ENCODE peak calls at places on chromosomes 12 and 14, in nine cellular contexts. Y, K, C, J, T, G, L, E and H are unnamed samples.

GRCh38 chr12:132523576-132524331 is 33.8 kb downstream of the FBRSL1 start:
- DNase-seq in C (peak), L (peak), E (peak), J (peak), K (peak), Y (peak), T (peak), G (peak), H (no peak)

GRCh38 chr12:113242018-113242418 is 20.8 kb downstream of the TPCN1 start:
- DNase-seq in E (peak), Y (no peak), T (peak), J (peak), K (no peak), G (peak), C (no peak), L (no peak), H (no peak)

GRCh38 chr14:87443787-87444186 is 549.2 kb downstream of the GALC start:
- DNase-seq in K (no peak), J (no peak), L (no peak), Y (no peak), G (no peak), C (no peak), E (no peak), T (no peak), H (no peak)

GRCh38 chr12:1994429-1995143 is 9.7 kb downstream of the DCP1B start:
- DNase-seq in K (no peak), E (no peak), J (no peak), L (no peak), Y (no peak), T (no peak), G (no peak), C (no peak), H (no peak)

GRCh38 chr12:131749618-131750315 is 38.9 kb downstream of the SFSWAP start:
- DNase-seq in T (no peak), L (no peak), K (no peak), C (no peak), Y (no peak), E (no peak), J (no peak), G (no peak), H (no peak)

GRCh38 chr12:47527816-47528215 is 178.0 kb downstream of the RPAP3 start:
- DNase-seq in K (no peak), J (no peak), T (no peak), G (no peak), C (no peak), L (no peak), E (no peak), Y (no peak), H (no peak)

GRCh38 chr12:118038122-118038521 is 21.6 kb downstream of the RFC5 start:
- DNase-seq in Y (no peak), T (no peak), C (no peak), J (no peak), L (no peak), G (no peak), K (no peak), E (no peak), H (no peak)

GRCh38 chr12:47882796-47883546 is 21.8 kb downstream of the VDR start:
- DNase-seq in K (no peak), L (no peak), E (no peak), G (peak), C (no peak), T (no peak), J (no peak), Y (no peak), H (no peak)

GRCh38 chr14:44960146-44960545 is 1.6 kb downstream of the KLHL28 start:
- DNase-seq in T (no peak), J (no peak), G (no peak), C (no peak), Y (no peak), L (no peak), E (no peak), K (no peak), H (peak)

GRCh38 chr14:71454010-71454409 is 478.2 kb upstream of the RGS6 start:
- DNase-seq in G (no peak), Y (no peak), C (no peak), L (no peak), E (no peak), T (no peak), K (no peak), J (no peak), H (no peak)

GRCh38 chr12:78571953-78572352 is 292.6 kb upstream of the SYT1 start:
- DNase-seq in Y (no peak), C (no peak), G (no peak), J (no peak), L (peak), E (no peak), T (peak), K (no peak), H (no peak)

GRCh38 chr14:34013714-34014055 is 62.8 kb upstream of the EGLN3 start:
- DNase-seq in T (no peak), L (no peak), E (no peak), Y (no peak), G (no peak), J (no peak), K (no peak), C (no peak), H (no peak)

GRCh38 chr14:47186491-47186890 is 488.9 kb downstream of the MDGA2 start:
- DNase-seq in G (no peak), E (no peak), Y (no peak), K (no peak), J (no peak), C (no peak), L (no peak), T (no peak), H (peak)

GRCh38 chr12:96720363-96720705 is 186.7 kb upstream of the NEDD1 start:
- DNase-seq in K (no peak), C (no peak), E (peak), G (no peak), Y (peak), L (no peak), J (no peak), T (no peak), H (no peak)

GRCh38 chr12:53985358-53985899 is 483 bp downstream of the HOXC10 start:
- DNase-seq in J (no peak), E (no peak), G (no peak), Y (no peak), C (no peak), L (no peak), K (no peak), T (no peak), H (no peak)

GRCh38 chr14:98236314-98236713 is 1035.7 kb downstream of the BCL11B start:
- DNase-seq in C (no peak), L (no peak), J (no peak), T (no peak), Y (no peak), K (no peak), G (no peak), E (no peak), H (no peak)

GRCh38 chr14:69713976-69714716 is 52.8 kb upstream of the SRSF5 start:
- DNase-seq in E (no peak), G (no peak), L (peak), T (no peak), J (no peak), Y (no peak), C (no peak), K (no peak), H (no peak)

GRCh38 chr12:6110006-6110405 is 14.5 kb downstream of the VWF start:
- DNase-seq in E (no peak), Y (no peak), K (no peak), G (no peak), L (no peak), J (no peak), C (no peak), T (no peak), H (peak)

GRCh38 chr12:95859344-95859816 is 628 bp downstream of the SNRPF start:
- DNase-seq in L (peak), T (no peak), Y (no peak), G (no peak), K (peak), C (no peak), E (peak), J (no peak), H (peak)

GRCh38 chr14:89465894-89466293 is 48.9 kb upstream of the FOXN3 start:
- DNase-seq in K (no peak), C (no peak), E (no peak), J (no peak), T (no peak), L (no peak), Y (no peak), G (no peak), H (no peak)

GRCh38 chr12:67434653-67435375 is 165.7 kb downstream of the CAND1 start:
- DNase-seq in G (no peak), E (peak), L (no peak), C (no peak), J (no peak), T (no peak), K (peak), Y (no peak), H (no peak)

GRCh38 chr12:76883826-76884225 is 5.0 kb upstream of the CSRP2 start:
- DNase-seq in T (peak), J (peak), Y (no peak), K (peak), E (no peak), C (peak), L (no peak), G (no peak), H (no peak)

GRCh38 chr14:65506801-65507200 is 94.3 kb downstream of the FUT8 start:
- DNase-seq in J (no peak), G (no peak), C (no peak), K (no peak), Y (no peak), T (no peak), E (no peak), L (no peak), H (no peak)

GRCh38 chr12:94649349-94650142 is 811 bp downstream of the TMCC3 start:
- DNase-seq in L (peak), T (peak), C (peak), E (peak), K (peak), J (peak), G (peak), Y (peak), H (no peak)

GRCh38 chr12:2373307-2373706 is 320.5 kb downstream of the CACNA1C start:
- DNase-seq in J (no peak), C (no peak), L (no peak), Y (no peak), E (no peak), T (no peak), G (no peak), K (no peak), H (no peak)

GRCh38 chr12:88519802-88520435 is 60.4 kb downstream of the KITLG start:
- DNase-seq in T (no peak), E (peak), L (no peak), Y (no peak), C (no peak), K (no peak), G (no peak), J (no peak), H (peak)

GRCh38 chr14:70641548-70642312 is at the start of gene TTC9:
- DNase-seq in J (no peak), C (no peak), T (no peak), K (no peak), E (no peak), L (peak), G (peak), Y (peak), H (no peak)

GRCh38 chr12:44930972-44931600 is 55.0 kb upstream of the NELL2 start:
- DNase-seq in E (peak), T (no peak), C (no peak), J (no peak), Y (no peak), L (peak), G (no peak), K (peak), H (peak)

GRCh38 chr12:4908694-4909396 is 860 bp upstream of the KCNA1 start:
- DNase-seq in Y (no peak), E (no peak), J (no peak), G (no peak), L (peak), K (no peak), T (no peak), C (no peak), H (no peak)

GRCh38 chr12:113700943-113701342 is 229.3 kb upstream of the LHX5 start:
- DNase-seq in E (no peak), G (no peak), K (peak), J (peak), Y (no peak), L (peak), C (no peak), T (no peak), H (no peak)

GRCh38 chr12:89073027-89073398 is 279.3 kb downstream of the DUSP6 start:
- DNase-seq in K (peak), G (no peak), Y (no peak), T (no peak), C (no peak), E (no peak), J (no peak), L (no peak), H (peak)

GRCh38 chr12:54375258-54375579 is 9.3 kb downstream of the ZNF385A start:
- DNase-seq in J (no peak), G (no peak), Y (no peak), C (no peak), K (no peak), T (no peak), E (no peak), L (no peak), H (no peak)

GRCh38 chr14:89041245-89041585 is 216.8 kb downstream of the TTC8 start:
- DNase-seq in J (no peak), E (peak), L (no peak), T (no peak), G (no peak), C (no peak), K (no peak), Y (no peak), H (no peak)

GRCh38 chr12:92745874-92746553 is 43.2 kb downstream of the PLEKHG7 start:
- DNase-seq in L (no peak), K (peak), C (peak), G (no peak), E (peak), J (peak), Y (no peak), T (peak), H (peak)

GRCh38 chr12:3116106-3116898 is 39.1 kb downstream of the TSPAN9 start:
- DNase-seq in Y (no peak), E (no peak), K (peak), T (no peak), G (no peak), L (peak), J (no peak), C (no peak), H (no peak)

GRCh38 chr12:23361971-23362370 is 587.5 kb downstream of the SOX5 start:
- DNase-seq in E (no peak), C (no peak), Y (no peak), G (no peak), L (peak), T (no peak), J (no peak), K (no peak), H (no peak)
- TF ChIP-seq CTCF in E (no peak), C (no peak), Y (no peak), G (no peak), L (peak), T (no peak), J (no peak), K (no peak), H (no peak)

GRCh38 chr12:51864701-51865469 is 16.4 kb upstream of the FIGNL2 start:
- DNase-seq in Y (no peak), E (no peak), K (no peak), J (no peak), T (no peak), L (peak), G (no peak), C (no peak), H (no peak)

GRCh38 chr12:51865470-51865745 is 16.9 kb upstream of the FIGNL2 start:
- DNase-seq in K (no peak), C (no peak), E (no peak), J (no peak), T (no peak), L (no peak), G (no peak), Y (no peak), H (no peak)

GRCh38 chr12:51865757-51866270 is 17.3 kb upstream of the FIGNL2 start:
- DNase-seq in E (no peak), Y (no peak), L (peak), J (no peak), K (no peak), G (peak), C (no peak), T (no peak), H (no peak)

GRCh38 chr12:51866762-51867161 is 18.2 kb upstream of the FIGNL2 start:
- DNase-seq in C (no peak), L (no peak), Y (no peak), E (no peak), K (no peak), J (no peak), G (peak), T (no peak), H (no peak)

DNA sequence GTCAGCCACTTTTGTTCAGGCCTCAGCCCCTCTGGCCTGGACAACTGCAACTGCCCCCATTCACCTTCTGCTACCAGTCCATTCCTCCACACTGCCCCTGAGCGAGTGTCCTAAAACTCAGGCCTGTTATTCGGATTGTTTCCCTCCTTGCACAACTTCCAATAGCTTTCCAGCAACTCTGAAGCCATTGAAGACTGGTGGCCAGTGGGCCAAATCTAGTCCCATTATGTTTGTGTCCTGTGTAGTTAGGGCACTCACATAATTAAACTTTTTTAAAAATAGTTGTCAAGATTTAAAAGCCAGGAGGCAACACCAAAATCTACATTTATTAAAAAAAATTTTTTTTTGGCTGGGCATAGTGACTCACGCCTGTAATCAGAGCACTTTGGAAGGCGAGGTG is 17.8 kb upstream of the FIGNL2 start:
- DNase-seq in E (no peak), J (no peak), L (no peak), K (no peak), C (no peak), Y (no peak), G (peak), T (no peak), H (no peak)
- H3K27ac ChIP-seq in E (no peak), J (no peak), L (no peak), K (no peak), C (no peak), Y (no peak), G (no peak), T (no peak), H (no peak)

GRCh38 chr12:32116897-32117296 is 10.2 kb downstream of the BICD1 start:
- DNase-seq in E (peak), J (no peak), K (peak), G (no peak), L (no peak), T (no peak), Y (no peak), C (no peak), H (peak)

GRCh38 chr12:32120419-32120818 is 13.8 kb downstream of the BICD1 start:
- DNase-seq in E (no peak), K (no peak), J (no peak), L (no peak), T (no peak), Y (no peak), C (no peak), G (no peak), H (no peak)

GRCh38 chr12:32115404-32116104 is 8.9 kb downstream of the BICD1 start:
- DNase-seq in E (peak), K (peak), J (peak), Y (no peak), L (no peak), T (peak), C (peak), G (no peak), H (peak)

GRCh38 chr12:32124637-32125036 is 18.0 kb downstream of the BICD1 start:
- DNase-seq in G (no peak), C (no peak), J (no peak), Y (no peak), K (no peak), T (no peak), L (peak), E (no peak), H (no peak)

GRCh38 chr12:32118806-32119205 is 12.2 kb downstream of the BICD1 start:
- DNase-seq in Y (no peak), C (no peak), E (no peak), J (no peak), K (no peak), L (no peak), G (no peak), T (no peak), H (no peak)
- TF ChIP-seq CTCF in Y (no peak), C (no peak), E (no peak), J (no peak), K (no peak), L (no peak), G (no peak), T (no peak), H (no peak)

DNA sequence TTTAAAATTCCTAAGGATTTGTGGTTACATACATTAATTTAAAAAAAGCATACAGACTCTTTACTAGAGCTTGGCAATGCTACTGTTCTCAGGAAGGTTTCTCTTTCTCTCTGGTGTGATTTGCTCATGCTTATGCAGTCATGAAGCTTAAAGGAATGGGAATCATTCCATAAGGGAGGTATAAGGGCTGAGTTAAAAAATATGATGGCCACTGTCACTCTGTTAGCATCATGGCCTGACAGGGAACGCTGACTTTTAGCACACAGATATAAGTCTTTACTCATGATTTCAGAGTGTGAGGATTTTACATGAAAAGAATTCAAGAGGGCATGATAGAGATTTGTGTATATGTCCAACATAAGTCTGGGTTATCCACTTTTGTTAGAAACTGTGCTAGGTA is 3.8 kb downstream of the MYF5 start:
- DNase-seq in G (no peak), J (no peak), K (no peak), L (no peak), E (no peak), T (no peak), C (no peak), Y (no peak), H (no peak)
- H3K27ac ChIP-seq in G (no peak), J (no peak), K (no peak), L (no peak), E (no peak), T (no peak), C (no peak), Y (no peak), H (no peak)

GRCh38 chr14:68191567-68192321 is 372.2 kb downstream of the RAD51B start:
- DNase-seq in C (peak), G (no peak), Y (no peak), K (peak), T (no peak), E (peak), J (no peak), L (no peak), H (peak)
- TF ChIP-seq CTCF in C (no peak), G (no peak), Y (no peak), K (no peak), T (no peak), E (no peak), J (no peak), L (no peak), H (no peak)

GRCh38 chr12:125140918-125141573 is 75.8 kb downstream of the AACS start:
- DNase-seq in G (no peak), L (no peak), T (no peak), E (peak), C (no peak), Y (no peak), K (peak), J (no peak), H (peak)

GRCh38 chr12:125136702-125137101 is 71.5 kb downstream of the AACS start:
- DNase-seq in L (no peak), E (no peak), G (no peak), Y (no peak), T (no peak), K (no peak), J (no peak), C (no peak), H (no peak)

GRCh38 chr12:125135906-125136305 is 70.7 kb downstream of the AACS start:
- DNase-seq in J (no peak), K (no peak), Y (no peak), G (no peak), E (no peak), L (no peak), T (no peak), C (no peak), H (no peak)

GRCh38 chr12:125140239-125140917 is 75.1 kb downstream of the AACS start:
- DNase-seq in J (no peak), K (no peak), L (peak), C (no peak), Y (no peak), G (no peak), T (no peak), E (no peak), H (peak)

GRCh38 chr12:125137776-125138344 is 72.6 kb downstream of the AACS start:
- DNase-seq in E (no peak), K (no peak), Y (no peak), J (no peak), T (no peak), C (no peak), G (no peak), L (no peak), H (no peak)
- H3K27ac ChIP-seq in E (no peak), K (no peak), Y (no peak), J (no peak), T (no peak), C (no peak), G (no peak), L (no peak), H (no peak)

GRCh38 chr14:91925727-91926121 is 21.8 kb downstream of the FBLN5 start:
- DNase-seq in T (no peak), J (no peak), L (no peak), K (no peak), C (no peak), Y (no peak), E (no peak), G (no peak), H (no peak)
- TF ChIP-seq CTCF in T (no peak), J (no peak), L (no peak), K (no peak), C (no peak), Y (no peak), E (no peak), G (no peak), H (no peak)

GRCh38 chr12:104670439-104671406 is 214.0 kb downstream of the CHST11 start:
- DNase-seq in J (no peak), C (no peak), E (no peak), L (no peak), G (peak), T (no peak), K (no peak), Y (no peak), H (no peak)
- H3K27ac ChIP-seq in J (peak), C (no peak), E (peak), L (no peak), G (peak), T (no peak), K (no peak), Y (no peak), H (no peak)